ENCODE peak calls at places on chromosome 5, in ten cellular contexts. F is neural progenitor cell, W is HL-60, M is AG04450, S is left ventricle myocardium inferior, D is adrenal gland, Q is heart right ventricle, R is spleen, G is brain microvascular endothelial cell, J is lower lobe of right lung. H is an unnamed sample. For H3K27me3, the result is how much of the 10 kb centered on the place peaks cover.

GRCh38 chr5:129951039-129951438 is 46.8 kb downstream of the CHSY3 start:
- DNase-seq in G (no peak), S (no peak), Q (no peak), J (no peak), F (no peak), W (no peak), R (no peak), M (no peak), D (no peak), H (no peak)

GRCh38 chr5:112024769-112025168 is 267.8 kb upstream of the NREP start:
- DNase-seq in Q (no peak), S (no peak), W (no peak), M (no peak), R (no peak), G (no peak), F (no peak), J (no peak), D (no peak), H (no peak)

GRCh38 chr5:63089147-63089546 is 510.5 kb downstream of the LRRC70 start:
- DNase-seq in M (no peak), F (no peak), Q (no peak), J (no peak), G (no peak), W (no peak), R (no peak), D (no peak), S (no peak), H (no peak)

GRCh38 chr5:66967102-66967501 is 229.5 kb downstream of the CD180 start:
- DNase-seq in Q (no peak), W (no peak), S (no peak), R (no peak), F (no peak), J (no peak), M (peak), D (no peak), G (peak), H (no peak)

GRCh38 chr5:110345623-110346022 is 380.8 kb downstream of the TMEM232 start:
- DNase-seq in W (no peak), S (no peak), M (no peak), F (no peak), Q (no peak), D (no peak), R (no peak), G (no peak), J (no peak), H (no peak)

GRCh38 chr5:146206257-146206656 is 2.9 kb downstream of the RBM27 start:
- DNase-seq in M (no peak), F (no peak), W (no peak), S (no peak), G (no peak), J (no peak), D (no peak), Q (no peak), R (no peak), H (no peak)

GRCh38 chr5:145984072-145984471 is 47.7 kb downstream of the SH3RF2 start:
- DNase-seq in F (no peak), D (no peak), J (no peak), W (peak), R (no peak), G (no peak), M (no peak), Q (no peak), S (no peak), H (no peak)

GRCh38 chr5:160703547-160704189 is 148.3 kb downstream of the ATP10B start:
- DNase-seq in R (no peak), F (no peak), S (no peak), Q (no peak), D (no peak), W (no peak), J (no peak), M (no peak), G (no peak), H (no peak)

GRCh38 chr5:137201876-137202275 is 297.2 kb downstream of the SPOCK1 start:
- DNase-seq in F (no peak), Q (no peak), M (no peak), S (no peak), D (no peak), J (no peak), G (peak), R (no peak), W (no peak), H (no peak)

GRCh38 chr5:143265995-143266394 is 137.5 kb downstream of the NR3C1 start:
- DNase-seq in D (no peak), M (no peak), J (no peak), G (no peak), R (no peak), Q (no peak), F (no peak), S (no peak), W (no peak), H (no peak)

GRCh38 chr5:124436294-124436693 is 310.1 kb downstream of the ZNF608 start:
- DNase-seq in Q (no peak), M (no peak), W (no peak), S (no peak), J (no peak), G (peak), R (no peak), F (no peak), D (no peak), H (no peak)

GRCh38 chr5:148826082-148826971 is at the start of gene ADRB2:
- DNase-seq in M (peak), F (peak), G (peak), J (peak), W (peak), Q (peak), R (peak), S (peak), D (peak), H (peak)

GRCh38 chr5:173557123-173557903 is 59.1 kb downstream of the BOD1 start:
- DNase-seq in G (no peak), S (no peak), R (no peak), W (no peak), M (no peak), Q (no peak), F (peak), J (no peak), D (no peak), H (no peak)

GRCh38 chr5:181223041-181223728 is at the start of gene TRIM41:
- DNase-seq in Q (peak), M (peak), R (peak), J (peak), D (peak), G (peak), F (peak), S (peak), W (peak), H (peak)

GRCh38 chr5:5065472-5065871 is 74.7 kb upstream of the ADAMTS16 start:
- DNase-seq in G (no peak), D (no peak), W (no peak), Q (no peak), F (no peak), R (no peak), S (no peak), J (no peak), M (no peak), H (no peak)

GRCh38 chr5:119896851-119897536 is 267.6 kb downstream of the FAM170A start:
- DNase-seq in G (no peak), Q (no peak), D (no peak), F (peak), W (no peak), M (no peak), J (no peak), R (no peak), S (no peak), H (no peak)

GRCh38 chr5:14222182-14222581 is 79.0 kb downstream of the TRIO start:
- DNase-seq in R (no peak), M (no peak), G (no peak), F (peak), W (no peak), J (no peak), S (no peak), Q (no peak), D (no peak), H (no peak)

GRCh38 chr5:15261279-15261668 is 238.7 kb upstream of the FBXL7 start:
- DNase-seq in G (no peak), S (no peak), R (no peak), Q (no peak), M (no peak), J (no peak), D (no peak), W (no peak), F (no peak), H (peak)

GRCh38 chr5:131068893-131069643 is 96.0 kb downstream of the HINT1 start:
- DNase-seq in W (no peak), Q (no peak), M (no peak), D (no peak), G (no peak), F (no peak), S (no peak), J (no peak), R (peak), H (no peak)

GRCh38 chr5:34847056-34847455 is 8.1 kb downstream of the TTC23L start:
- DNase-seq in D (peak), G (no peak), M (no peak), R (no peak), S (no peak), W (no peak), Q (no peak), J (no peak), F (no peak), H (no peak)

GRCh38 chr5:78065663-78066062 is 228.8 kb downstream of the AP3B1 start:
- DNase-seq in D (no peak), Q (no peak), J (no peak), W (no peak), R (no peak), M (no peak), S (no peak), G (no peak), F (peak), H (no peak)

GRCh38 chr5:58085800-58086199 is 374.1 kb downstream of the PLK2 start:
- DNase-seq in F (no peak), W (no peak), R (no peak), M (no peak), D (no peak), J (no peak), S (no peak), G (peak), Q (no peak), H (no peak)

GRCh38 chr5:1779021-1779680 is 20.5 kb downstream of the MRPL36 start:
- DNase-seq in J (no peak), W (no peak), F (no peak), Q (no peak), G (no peak), R (peak), M (no peak), D (no peak), S (no peak), H (no peak)

GRCh38 chr5:171416160-171417049 is 3.0 kb upstream of the FGF18 start:
- DNase-seq in Q (no peak), G (no peak), W (no peak), D (peak), R (no peak), S (no peak), J (no peak), F (no peak), M (no peak), H (no peak)

DNA sequence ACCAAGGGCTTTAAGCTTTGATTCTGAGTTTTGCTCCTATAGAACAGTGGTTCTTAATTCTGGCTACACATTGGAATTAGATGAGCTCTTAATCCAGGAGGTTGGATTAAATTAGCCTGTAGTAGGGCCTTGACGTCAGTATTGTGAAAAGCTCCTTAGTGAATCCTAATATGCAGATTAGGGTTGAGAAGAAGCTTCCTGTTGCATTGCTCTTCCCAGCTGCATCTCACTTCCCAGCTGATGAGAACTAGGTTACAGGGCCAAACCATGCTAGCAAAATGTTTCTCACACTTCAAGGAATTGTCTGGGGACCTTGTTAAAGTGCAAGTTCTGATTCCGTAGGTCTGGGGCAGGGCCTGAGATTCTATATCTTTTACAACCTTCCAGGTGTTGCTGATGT is 300.0 kb downstream of the ZSWIM6 start:
- DNase-seq in M (no peak), S (no peak), D (no peak), R (no peak), W (no peak), G (no peak), F (no peak), J (no peak), Q (no peak), H (no peak)
- TF ChIP-seq CTCF in M (no peak), S (no peak), D (no peak), R (no peak), W (no peak), G (no peak), F (no peak), J (no peak), Q (no peak), H (no peak)

GRCh38 chr5:140151719-140152609 is 23.0 kb upstream of the CYSTM1 start:
- DNase-seq in Q (no peak), S (no peak), W (no peak), D (no peak), G (no peak), R (no peak), F (no peak), M (no peak), J (no peak), H (no peak)
- H3K27me3 ChIP-seq in Q (under half), S (under half), W (under half), D (under half), G (under half), R (under half), F (under half), M (under half), J (under half), H (under half)

DNA sequence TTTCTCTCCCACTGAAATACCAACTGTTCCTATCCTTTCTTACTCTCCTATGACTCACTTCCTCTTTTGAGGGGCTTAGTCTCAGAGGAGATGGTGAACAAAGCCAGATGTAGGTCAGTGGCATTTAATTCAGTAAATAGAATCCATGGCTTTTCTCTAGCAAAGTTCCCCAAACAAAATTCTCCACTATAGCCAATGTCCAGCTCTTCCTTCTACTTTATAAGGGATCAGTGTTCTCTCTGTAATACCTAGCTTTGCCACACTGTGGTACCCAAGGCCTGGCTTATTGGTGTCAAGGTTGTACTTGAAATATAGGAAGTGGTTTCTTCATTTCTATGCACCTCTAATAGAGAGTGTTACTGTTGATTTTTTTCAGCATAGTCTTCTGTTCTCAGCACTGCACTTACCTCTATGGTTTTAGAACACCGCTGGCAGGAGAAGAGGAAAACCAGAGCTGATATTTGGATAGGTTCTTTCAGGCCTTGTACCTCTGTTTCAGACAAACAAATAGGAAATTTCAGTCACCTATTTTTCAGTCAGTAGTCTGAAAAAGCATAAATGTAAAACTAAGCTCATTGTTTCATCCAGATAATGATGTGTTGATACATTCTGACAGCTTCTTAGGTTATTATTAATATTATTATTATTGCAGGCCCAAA is 40.6 kb upstream of the ITGA2 start:
- DNase-seq in Q (no peak), G (peak), D (peak), J (no peak), M (peak), W (peak), R (no peak), F (peak), S (peak), H (no peak)
- TF ChIP-seq CTCF in Q (peak), G (peak), D (peak), J (peak), M (peak), W (peak), R (peak), F (peak), S (peak), H (peak)

DNA sequence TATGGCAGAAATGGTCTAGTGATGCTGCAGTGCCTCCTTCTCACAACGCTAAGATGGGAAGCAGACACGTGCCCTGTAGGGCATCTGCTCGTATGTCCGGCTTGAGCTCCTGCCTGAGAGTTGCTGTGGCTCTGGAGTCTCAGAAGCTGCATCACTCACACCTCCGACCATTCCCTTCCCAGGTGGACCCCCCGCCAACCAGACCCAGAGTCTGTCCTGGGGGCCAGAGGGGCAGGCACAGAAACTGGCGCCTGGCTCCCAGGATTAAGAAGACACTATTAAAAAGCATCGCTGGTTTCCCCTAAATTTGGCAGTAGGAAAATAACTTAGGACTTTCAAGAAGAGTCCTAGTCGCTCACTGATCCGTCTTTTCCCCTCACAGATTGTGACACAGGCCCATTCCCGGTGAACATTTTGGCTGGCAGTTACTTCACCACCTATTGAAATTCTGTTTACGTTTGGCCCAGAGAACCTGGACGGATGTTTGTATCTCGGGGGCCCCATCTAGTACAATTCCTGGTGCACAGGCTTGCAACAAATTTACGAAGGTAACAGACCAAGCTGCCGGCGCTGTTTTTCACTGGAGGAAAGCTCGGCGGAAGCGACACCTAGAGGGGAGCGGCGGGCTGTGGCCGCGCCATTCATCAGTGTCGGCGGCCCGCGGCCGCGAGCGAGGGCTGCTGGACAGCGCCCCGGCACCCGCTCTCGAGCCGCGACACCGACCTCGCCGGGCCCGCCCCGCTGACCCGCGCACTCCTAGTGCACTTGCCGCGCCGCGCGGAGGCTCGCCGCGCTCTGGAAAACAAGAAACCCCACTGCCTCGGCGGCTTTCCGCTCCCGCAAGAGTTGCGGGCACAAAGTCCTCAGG is 1.6 kb downstream of the FSTL4 start:
- DNase-seq in S (peak), M (no peak), G (peak), Q (peak), R (peak), F (peak), D (peak), J (peak), W (no peak), H (peak)
- H3K27me3 ChIP-seq in S (half or more), M (under half), G (half or more), Q (under half), R (half or more), F (half or more), D (under half), J (half or more), W (under half), H (half or more)

DNA sequence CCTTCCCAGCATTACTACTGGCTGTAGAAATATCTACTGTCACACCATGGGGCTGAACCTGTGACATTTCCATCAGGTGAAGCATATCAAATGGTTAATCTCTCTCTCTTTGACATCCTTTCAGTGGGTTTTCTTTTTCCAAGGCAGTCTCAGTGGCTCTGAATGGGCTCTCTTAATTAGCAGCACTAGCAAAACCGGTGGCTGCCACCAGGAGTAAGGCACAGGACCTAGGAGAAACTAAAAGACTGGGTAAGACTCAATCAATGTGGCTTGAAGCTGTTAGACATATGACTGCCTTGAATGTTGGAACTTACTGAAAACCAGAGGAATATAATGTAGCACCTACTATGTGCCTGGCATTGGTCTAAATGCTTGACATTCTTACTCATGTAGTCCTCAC is 445.0 kb upstream of the KIF2A start:
- DNase-seq in S (no peak), F (peak), J (no peak), R (no peak), G (no peak), M (no peak), D (no peak), W (no peak), Q (no peak), H (no peak)
- TF ChIP-seq CTCF in S (no peak), F (peak), J (no peak), R (no peak), G (peak), M (no peak), D (no peak), W (no peak), Q (no peak), H (no peak)

DNA sequence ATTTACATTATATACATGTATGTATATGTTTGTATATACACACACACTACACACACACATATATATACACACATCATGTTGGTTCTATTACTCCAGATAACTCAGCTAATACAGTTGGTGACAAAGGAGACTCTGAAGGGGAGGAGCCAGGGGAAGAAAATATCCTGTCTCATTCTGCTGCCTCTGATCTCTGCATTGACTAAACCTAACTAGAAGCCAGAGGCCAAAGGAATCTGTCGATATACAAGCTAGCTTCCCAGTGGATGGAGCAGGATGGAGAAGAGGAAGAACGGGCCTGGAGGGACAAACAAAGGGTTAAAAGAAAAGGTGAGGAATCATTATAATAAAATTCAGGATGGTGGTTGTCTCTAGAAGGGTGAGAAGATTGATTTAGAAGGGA is 13.7 kb upstream of the RHOBTB3 start:
- DNase-seq in W (no peak), Q (no peak), M (no peak), R (no peak), D (no peak), G (no peak), S (no peak), J (no peak), F (no peak), H (no peak)
- H3K27me3 ChIP-seq in W (under half), Q (under half), M (under half), R (under half), D (under half), G (under half), S (under half), J (under half), F (under half), H (under half)